ENCODE peak calls at places on chromosomes 5 and 9, in ten cellular contexts. B is spleen, C is psoas muscle, L is sigmoid colon, G is neural progenitor cell, T is stomach, Y is IMR-90, F is astrocyte, Z is ovary, Q is heart right ventricle. K is an unnamed sample.

GRCh38 chr9:132341177-132341840 is 13.5 kb downstream of the SETX start:
- DNase-seq in B (no peak), C (no peak), L (no peak), G (no peak), T (no peak), Y (no peak), F (no peak), Z (no peak), Q (no peak), K (no peak)

GRCh38 chr9:104200456-104200994 is 106.4 kb downstream of the SMC2 start:
- DNase-seq in B (peak; percentile 67), C (no peak), L (no peak), G (no peak), T (no peak), Y (no peak), F (no peak), Z (no peak), Q (no peak), K (peak; percentile 13)

GRCh38 chr9:93826905-93827544 is 128.1 kb downstream of the BARX1 start:
- DNase-seq in B (no peak), C (no peak), L (no peak), G (no peak), T (no peak), Y (no peak), F (no peak), Z (no peak), Q (no peak), K (no peak)

GRCh38 chr5:132905938-132906337 is 32.5 kb downstream of the LEAP2 start:
- DNase-seq in B (no peak), C (no peak), L (no peak), G (no peak), T (no peak), Y (peak; percentile 50), F (no peak), Z (no peak), Q (no peak), K (no peak)

GRCh38 chr9:108631890-108632289 is 223.9 kb downstream of the ACTL7B start:
- DNase-seq in B (no peak), C (no peak), L (no peak), G (no peak), T (no peak), Y (no peak), F (no peak), Z (no peak), Q (no peak), K (no peak)

GRCh38 chr5:119022773-119023172 is 34.4 kb upstream of the DTWD2 start:
- DNase-seq in B (no peak), C (no peak), L (no peak), G (no peak), T (no peak), Y (no peak), F (no peak), Z (no peak), Q (no peak), K (no peak)

GRCh38 chr9:68513385-68513784 is 27.3 kb downstream of the TMEM252 start:
- DNase-seq in B (no peak), C (no peak), L (no peak), G (no peak), T (no peak), Y (no peak), F (no peak), Z (no peak), Q (no peak), K (no peak)

GRCh38 chr9:107667269-107667681 is 177.7 kb upstream of the KLF4 start:
- DNase-seq in B (no peak), C (no peak), L (no peak), G (no peak), T (no peak), Y (peak; percentile 6), F (no peak), Z (no peak), Q (no peak), K (no peak)

GRCh38 chr9:93549636-93550035 is 26.7 kb upstream of the PHF2 start:
- DNase-seq in B (no peak), C (no peak), L (no peak), G (no peak), T (no peak), Y (no peak), F (peak; percentile 3), Z (no peak), Q (no peak), K (no peak)

GRCh38 chr9:76443887-76444286 is 15.1 kb upstream of the GCNT1 start:
- DNase-seq in B (no peak), C (no peak), L (no peak), G (no peak), T (no peak), Y (no peak), F (no peak), Z (no peak), Q (no peak), K (no peak)

GRCh38 chr5:37665272-37665671 is 174.6 kb downstream of the GDNF start:
- DNase-seq in B (no peak), C (no peak), L (no peak), G (no peak), T (no peak), Y (peak; percentile 70), F (peak; percentile 49), Z (no peak), Q (no peak), K (no peak)

GRCh38 chr5:113217619-113218184 is 217.1 kb downstream of the TSSK1B start:
- DNase-seq in B (no peak), C (no peak), L (no peak), G (no peak), T (no peak), Y (no peak), F (no peak), Z (no peak), Q (no peak), K (no peak)

GRCh38 chr5:23740029-23740428 is 232.6 kb downstream of the PRDM9 start:
- DNase-seq in B (no peak), C (no peak), L (no peak), G (no peak), T (no peak), Y (no peak), F (no peak), Z (no peak), Q (no peak), K (no peak)

DNA sequence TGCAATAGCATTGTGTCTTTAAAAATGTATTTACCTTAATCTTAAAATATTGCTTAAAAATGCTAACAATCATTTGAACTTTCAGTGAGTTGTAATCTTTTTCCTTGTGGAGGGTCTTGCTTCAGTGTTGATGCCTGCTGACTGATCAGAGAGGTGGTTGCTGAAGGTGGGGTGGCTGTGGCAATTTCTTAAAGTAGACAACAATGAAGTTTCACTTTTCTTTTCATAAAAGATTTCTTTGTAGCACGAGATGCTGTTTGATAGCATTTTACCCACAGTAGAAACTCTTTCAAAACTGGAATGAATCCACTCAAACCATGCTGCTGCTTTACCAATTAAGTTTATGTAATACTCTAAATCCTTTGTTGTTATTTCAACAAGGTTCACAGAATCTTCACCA is 50.8 kb downstream of the NR3C1 start:
- DNase-seq in B (no peak), C (no peak), L (no peak), G (no peak), T (no peak), Y (no peak), F (no peak), Z (no peak), Q (no peak), K (no peak)
- H3K4me1 ChIP-seq in B (peaks cover 100% of the 10 kb centered on the region), C (peaks cover 95% of the 10 kb centered on the region), L (no peaks in the 10 kb centered on the region), G (no peaks in the 10 kb centered on the region), T (peaks cover 95% of the 10 kb centered on the region), Y (peaks cover 13% of the 10 kb centered on the region), F (peaks cover 24% of the 10 kb centered on the region), Z (peaks cover 11% of the 10 kb centered on the region), Q (peaks cover 99% of the 10 kb centered on the region), K (peaks cover 39% of the 10 kb centered on the region)

GRCh38 chr9:98536542-98537173 is 172.1 kb downstream of the GABBR2 start:
- DNase-seq in B (no peak), C (no peak), L (no peak), G (peak; percentile 31), T (no peak), Y (no peak), F (no peak), Z (no peak), Q (no peak), K (no peak)
- TF ChIP-seq CTCF in B (no peak), C (no peak), L (no peak), G (peak; percentile 49), T (no peak), Y (no peak), F (peak; percentile 15), Z (no peak), Q (no peak), K (no peak)

GRCh38 chr5:174571662-174572397 is 152.6 kb upstream of the MSX2 start:
- DNase-seq in B (no peak), C (peak; percentile 33), L (peak; percentile 81), G (peak; percentile 17), T (peak; percentile 49), Y (peak; percentile 98), F (peak; percentile 95), Z (peak; percentile 31), Q (peak; percentile 15), K (peak; percentile 45)

GRCh38 chr5:174563899-174564298 is 160.5 kb upstream of the MSX2 start:
- DNase-seq in B (no peak), C (no peak), L (no peak), G (no peak), T (peak; percentile 42), Y (peak; percentile 32), F (no peak), Z (no peak), Q (no peak), K (no peak)

GRCh38 chr5:174572591-174572990 is 151.8 kb upstream of the MSX2 start:
- DNase-seq in B (no peak), C (no peak), L (no peak), G (no peak), T (no peak), Y (peak; percentile 29), F (peak; percentile 35), Z (no peak), Q (no peak), K (no peak)

GRCh38 chr5:174570662-174571061 is 153.7 kb upstream of the MSX2 start:
- DNase-seq in B (no peak), C (no peak), L (no peak), G (no peak), T (no peak), Y (peak; percentile 20), F (no peak), Z (no peak), Q (no peak), K (no peak)

GRCh38 chr5:174567506-174568141 is 156.8 kb upstream of the MSX2 start:
- DNase-seq in B (no peak), C (no peak), L (no peak), G (no peak), T (no peak), Y (no peak), F (no peak), Z (no peak), Q (no peak), K (no peak)
- H3K27me3 ChIP-seq in B (no peaks in the 10 kb centered on the region), C (no peaks in the 10 kb centered on the region), L (no peaks in the 10 kb centered on the region), G (no peaks in the 10 kb centered on the region), T (no peaks in the 10 kb centered on the region), Y (no peaks in the 10 kb centered on the region), F (no peaks in the 10 kb centered on the region), Z (no peaks in the 10 kb centered on the region), Q (no peaks in the 10 kb centered on the region), K (no peaks in the 10 kb centered on the region)

DNA sequence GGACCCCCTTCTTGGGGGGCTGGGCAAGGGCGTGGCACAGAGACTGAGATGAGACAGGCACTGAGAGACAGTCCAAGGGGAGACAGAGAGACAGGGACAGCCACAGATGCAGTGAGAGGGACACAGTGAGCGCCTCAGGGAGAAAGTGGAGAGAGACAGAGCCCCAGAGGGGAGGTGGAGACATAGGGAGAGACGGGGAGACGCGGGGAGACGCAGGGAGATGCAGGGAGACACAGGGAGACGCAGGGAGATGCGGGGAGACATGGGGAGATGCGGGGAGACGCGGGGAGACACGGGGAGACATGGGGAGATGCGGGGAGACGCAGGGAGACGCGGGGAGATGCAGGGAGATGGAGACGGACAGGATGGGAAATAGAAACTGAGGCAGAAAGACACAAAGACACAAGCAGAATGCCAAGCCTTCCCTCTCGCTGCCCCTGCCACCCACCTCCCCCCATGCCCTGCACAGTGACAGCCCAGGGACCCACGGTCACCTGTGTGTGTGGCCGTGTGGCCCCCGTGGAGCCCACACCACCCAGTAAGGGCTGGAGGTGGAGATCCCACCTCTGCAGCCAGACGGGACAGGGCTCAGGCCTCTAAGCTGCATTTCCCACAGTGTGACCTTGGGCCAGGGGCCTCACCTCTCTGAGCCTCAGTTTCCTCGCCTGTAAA is 8.8 kb downstream of the FIBCD1 start:
- DNase-seq in B (no peak), C (no peak), L (no peak), G (no peak), T (no peak), Y (no peak), F (no peak), Z (no peak), Q (no peak), K (no peak)
- H3K4me1 ChIP-seq in B (peaks cover 11% of the 10 kb centered on the region), C (no peaks in the 10 kb centered on the region), L (no peaks in the 10 kb centered on the region), G (peaks cover 17% of the 10 kb centered on the region), T (peaks cover 28% of the 10 kb centered on the region), Y (peaks cover 33% of the 10 kb centered on the region), F (peaks cover 44% of the 10 kb centered on the region), Z (no peaks in the 10 kb centered on the region), Q (peaks cover 8% of the 10 kb centered on the region), K (no peaks in the 10 kb centered on the region)

K was measured in pancreas.